ENCODE peak calls at places on chromosomes 2 and 18, in four cellular contexts. One of them, this sample, is unnamed.

GRCh38 chr2:173400760-173401159 is 46.1 kb downstream of the CDCA7 start:
- DNase-seq in natural killer cell: no peak
- DNase-seq in cardiac fibroblast: peak; percentile 24
- DNase-seq in HFFc6: no peak
- DNase-seq in this sample: no peak

GRCh38 chr18:49166327-49166726 is 215.6 kb upstream of the SMAD7 start:
- DNase-seq in cardiac fibroblast: no peak
- DNase-seq in HFFc6: no peak
- DNase-seq in natural killer cell: no peak
- DNase-seq in this sample: no peak

GRCh38 chr2:58899692-58900091 is 658.6 kb upstream of the FANCL start:
- DNase-seq in natural killer cell: no peak
- DNase-seq in cardiac fibroblast: no peak
- DNase-seq in HFFc6: peak; percentile 65
- DNase-seq in this sample: no peak

GRCh38 chr2:233832414-233832813 is 21.9 kb downstream of the HJURP start:
- DNase-seq in cardiac fibroblast: peak; percentile 57
- DNase-seq in natural killer cell: no peak
- DNase-seq in HFFc6: no peak
- DNase-seq in this sample: no peak

GRCh38 chr2:217338306-217338916 is 478.5 kb upstream of the TNP1 start:
- DNase-seq in HFFc6: peak; percentile 79
- DNase-seq in natural killer cell: no peak
- DNase-seq in cardiac fibroblast: peak; percentile 74
- DNase-seq in this sample: no peak

GRCh38 chr2:239601880-239602279 is 201.1 kb upstream of the HDAC4 start:
- DNase-seq in natural killer cell: no peak
- DNase-seq in HFFc6: no peak
- DNase-seq in cardiac fibroblast: no peak
- DNase-seq in this sample: peak; percentile 34

GRCh38 chr2:88167740-88168139 is 2.4 kb upstream of the THNSL2 start:
- DNase-seq in cardiac fibroblast: no peak
- DNase-seq in natural killer cell: no peak
- DNase-seq in HFFc6: no peak
- DNase-seq in this sample: no peak

GRCh38 chr2:74675090-74675489 is 21.0 kb downstream of the SEMA4F start:
- DNase-seq in HFFc6: no peak
- DNase-seq in cardiac fibroblast: no peak
- DNase-seq in natural killer cell: no peak
- DNase-seq in this sample: no peak

GRCh38 chr2:177525351-177525750 is 132.8 kb downstream of the AGPS start:
- DNase-seq in HFFc6: no peak
- DNase-seq in natural killer cell: no peak
- DNase-seq in cardiac fibroblast: no peak
- DNase-seq in this sample: no peak

GRCh38 chr18:34867520-34867919 is 157.4 kb downstream of the DTNA start:
- DNase-seq in HFFc6: no peak
- DNase-seq in cardiac fibroblast: peak; percentile 38
- DNase-seq in natural killer cell: no peak
- DNase-seq in this sample: no peak

GRCh38 chr18:12287684-12288405 is 20.2 kb upstream of the TUBB6 start:
- DNase-seq in natural killer cell: no peak
- DNase-seq in HFFc6: peak; percentile 96
- DNase-seq in cardiac fibroblast: peak; percentile 93
- DNase-seq in this sample: no peak

GRCh38 chr2:168559187-168559586 is 103.1 kb downstream of the CERS6 start:
- DNase-seq in cardiac fibroblast: peak; percentile 55
- DNase-seq in natural killer cell: no peak
- DNase-seq in HFFc6: no peak
- DNase-seq in this sample: no peak

GRCh38 chr2:46119453-46119852 is 177.8 kb upstream of the EPAS1 start:
- DNase-seq in natural killer cell: no peak
- DNase-seq in cardiac fibroblast: peak; percentile 91
- DNase-seq in HFFc6: peak; percentile 51
- DNase-seq in this sample: no peak

GRCh38 chr2:230664128-230664527 is 48.5 kb upstream of the CAB39 start:
- DNase-seq in natural killer cell: no peak
- DNase-seq in HFFc6: no peak
- DNase-seq in cardiac fibroblast: no peak
- DNase-seq in this sample: no peak

GRCh38 chr18:2471523-2471922 is 99.8 kb downstream of the METTL4 start:
- DNase-seq in cardiac fibroblast: no peak
- DNase-seq in natural killer cell: no peak
- DNase-seq in HFFc6: no peak
- DNase-seq in this sample: no peak

GRCh38 chr2:203599509-203599908 is 64.4 kb upstream of the RAPH1 start:
- DNase-seq in natural killer cell: no peak
- DNase-seq in cardiac fibroblast: no peak
- DNase-seq in HFFc6: no peak
- DNase-seq in this sample: no peak

GRCh38 chr2:137000790-137001189 is 235.4 kb downstream of the THSD7B start:
- DNase-seq in HFFc6: no peak
- DNase-seq in natural killer cell: no peak
- DNase-seq in cardiac fibroblast: no peak
- DNase-seq in this sample: no peak

GRCh38 chr2:71880846-71881610 is 266.6 kb downstream of the CYP26B1 start:
- DNase-seq in cardiac fibroblast: peak; percentile 78
- DNase-seq in HFFc6: peak; percentile 62
- DNase-seq in natural killer cell: peak; percentile 1
- DNase-seq in this sample: no peak

GRCh38 chr2:239690651-239691631 is 290.1 kb upstream of the HDAC4 start:
- DNase-seq in cardiac fibroblast: no peak
- DNase-seq in HFFc6: no peak
- DNase-seq in natural killer cell: no peak
- DNase-seq in this sample: no peak

GRCh38 chr2:75808039-75808438 is 97.3 kb upstream of the GCFC2 start:
- DNase-seq in natural killer cell: no peak
- DNase-seq in cardiac fibroblast: no peak
- DNase-seq in HFFc6: no peak
- DNase-seq in this sample: no peak

GRCh38 chr2:173090973-173091660 is 15.5 kb downstream of the MAP3K20 start:
- DNase-seq in natural killer cell: no peak
- DNase-seq in cardiac fibroblast: peak; percentile 34
- DNase-seq in HFFc6: no peak
- DNase-seq in this sample: no peak

GRCh38 chr2:137173514-137173913 is 408.2 kb downstream of the THSD7B start:
- DNase-seq in HFFc6: peak; percentile 71
- DNase-seq in natural killer cell: no peak
- DNase-seq in cardiac fibroblast: peak; percentile 73
- DNase-seq in this sample: no peak

GRCh38 chr2:36360063-36360462 is 4.5 kb downstream of the CRIM1 start:
- DNase-seq in HFFc6: no peak
- DNase-seq in cardiac fibroblast: peak; percentile 28
- DNase-seq in natural killer cell: no peak
- DNase-seq in this sample: no peak

GRCh38 chr2:238890131-238890530 is 42.2 kb downstream of the TWIST2 start:
- DNase-seq in HFFc6: no peak
- DNase-seq in cardiac fibroblast: no peak
- DNase-seq in natural killer cell: no peak
- DNase-seq in this sample: no peak

GRCh38 chr2:217158906-217159305 is 299.0 kb upstream of the TNP1 start:
- DNase-seq in natural killer cell: no peak
- DNase-seq in HFFc6: no peak
- DNase-seq in cardiac fibroblast: no peak
- DNase-seq in this sample: no peak

GRCh38 chr2:27029051-27029450 is 3.7 kb upstream of the TMEM214 start:
- DNase-seq in cardiac fibroblast: peak; percentile 31
- DNase-seq in natural killer cell: no peak
- DNase-seq in HFFc6: no peak
- DNase-seq in this sample: no peak

GRCh38 chr18:59950215-59950944 is 50.6 kb downstream of the PMAIP1 start:
- DNase-seq in HFFc6: no peak
- DNase-seq in natural killer cell: no peak
- DNase-seq in cardiac fibroblast: peak; percentile 85
- DNase-seq in this sample: no peak

GRCh38 chr2:64942693-64943092 is 46.5 kb upstream of the SLC1A4 start:
- DNase-seq in cardiac fibroblast: no peak
- DNase-seq in natural killer cell: no peak
- DNase-seq in HFFc6: no peak
- DNase-seq in this sample: no peak
- TF ChIP-seq CTCF in cardiac fibroblast: no peak
- TF ChIP-seq CTCF in natural killer cell: no peak
- TF ChIP-seq CTCF in HFFc6: no peak
- TF ChIP-seq CTCF in this sample: no peak

GRCh38 chr18:52343138-52343537 is 3.1 kb downstream of the DCC start:
- DNase-seq in cardiac fibroblast: no peak
- DNase-seq in HFFc6: no peak
- DNase-seq in natural killer cell: no peak
- DNase-seq in this sample: no peak
- TF ChIP-seq CTCF in cardiac fibroblast: no peak
- TF ChIP-seq CTCF in HFFc6: no peak
- TF ChIP-seq CTCF in natural killer cell: no peak
- TF ChIP-seq CTCF in this sample: no peak

DNA sequence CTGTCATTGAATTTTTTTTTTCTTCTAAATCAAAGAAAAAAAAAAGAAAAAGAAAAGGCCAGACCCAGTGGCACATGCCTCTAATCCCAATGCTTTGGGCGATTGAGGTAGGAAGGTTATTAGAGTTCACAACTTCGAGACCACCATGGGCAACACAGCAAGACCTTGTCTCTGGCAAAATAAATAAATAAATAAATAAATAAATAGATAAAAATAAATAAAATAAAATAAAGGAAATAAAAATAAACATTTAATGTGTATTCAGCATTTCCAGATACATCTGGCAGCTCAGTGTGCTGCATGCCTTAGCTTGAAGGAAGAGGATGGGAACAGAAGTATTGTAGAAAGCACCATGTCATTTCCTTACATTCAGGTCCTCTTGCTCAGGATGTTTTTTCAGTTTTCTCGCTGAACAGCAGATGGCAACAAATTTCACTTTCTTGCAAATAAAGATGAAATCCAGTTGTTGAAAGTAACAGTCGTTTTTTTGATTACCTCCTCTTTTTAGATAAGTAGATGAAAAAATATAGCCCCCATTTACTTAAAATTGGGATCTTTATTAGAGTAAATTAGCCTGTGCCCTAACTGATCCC is 25.7 kb upstream of the FAM178B start:
- DNase-seq in HFFc6: peak; percentile 74
- DNase-seq in natural killer cell: no peak
- DNase-seq in cardiac fibroblast: peak; percentile 82
- DNase-seq in this sample: no peak
- TF ChIP-seq CTCF in HFFc6: peak; percentile 69
- TF ChIP-seq CTCF in natural killer cell: peak; percentile 20
- TF ChIP-seq CTCF in cardiac fibroblast: peak; percentile 29
- TF ChIP-seq CTCF in this sample: peak; percentile 37

DNA sequence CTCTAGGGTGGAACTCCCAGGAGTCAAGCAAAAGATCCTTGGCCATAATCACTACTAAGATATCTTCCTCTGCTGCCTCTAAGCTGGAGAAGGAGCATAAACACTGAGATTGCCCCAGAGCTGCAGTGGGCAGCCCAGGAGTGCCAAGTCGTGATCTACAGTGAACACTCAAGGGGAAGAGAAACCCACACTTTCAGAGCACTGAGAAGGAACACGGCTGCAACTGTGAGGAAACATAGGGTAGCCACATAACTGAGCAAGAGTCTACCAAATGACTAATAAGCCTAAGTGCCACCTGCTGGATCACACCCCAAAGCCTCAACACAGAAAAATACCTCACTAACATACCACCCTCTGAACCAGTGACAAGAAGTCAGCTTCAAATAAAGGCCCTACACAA is 79.6 kb upstream of the RAB12 start:
- DNase-seq in HFFc6: no peak
- DNase-seq in natural killer cell: no peak
- DNase-seq in cardiac fibroblast: no peak
- DNase-seq in this sample: no peak
- TF ChIP-seq CTCF in HFFc6: no peak
- TF ChIP-seq CTCF in natural killer cell: no peak
- TF ChIP-seq CTCF in cardiac fibroblast: no peak
- TF ChIP-seq CTCF in this sample: no peak

DNA sequence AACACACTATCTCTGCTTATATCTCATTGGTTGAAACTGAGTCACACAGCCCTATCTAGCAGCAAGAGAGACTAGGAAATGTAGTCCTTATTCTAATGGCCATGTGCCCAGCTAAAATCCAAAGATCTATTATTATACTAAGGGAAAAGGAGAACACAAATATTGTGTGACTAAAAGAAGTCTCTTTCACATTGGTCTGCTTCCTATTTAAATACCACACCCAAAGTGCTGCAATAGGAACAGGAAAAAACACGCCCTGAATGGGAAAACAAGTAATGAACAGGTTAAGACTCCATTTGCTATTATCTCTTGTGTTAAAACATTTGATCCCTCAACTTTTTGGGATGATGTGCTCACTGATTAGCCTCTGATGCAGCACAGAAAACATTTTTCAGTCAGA is 86.8 kb upstream of the BARD1 start:
- DNase-seq in natural killer cell: no peak
- DNase-seq in cardiac fibroblast: no peak
- DNase-seq in HFFc6: no peak
- DNase-seq in this sample: no peak
- TF ChIP-seq CTCF in natural killer cell: no peak
- TF ChIP-seq CTCF in cardiac fibroblast: no peak
- TF ChIP-seq CTCF in HFFc6: no peak
- TF ChIP-seq CTCF in this sample: no peak

DNA sequence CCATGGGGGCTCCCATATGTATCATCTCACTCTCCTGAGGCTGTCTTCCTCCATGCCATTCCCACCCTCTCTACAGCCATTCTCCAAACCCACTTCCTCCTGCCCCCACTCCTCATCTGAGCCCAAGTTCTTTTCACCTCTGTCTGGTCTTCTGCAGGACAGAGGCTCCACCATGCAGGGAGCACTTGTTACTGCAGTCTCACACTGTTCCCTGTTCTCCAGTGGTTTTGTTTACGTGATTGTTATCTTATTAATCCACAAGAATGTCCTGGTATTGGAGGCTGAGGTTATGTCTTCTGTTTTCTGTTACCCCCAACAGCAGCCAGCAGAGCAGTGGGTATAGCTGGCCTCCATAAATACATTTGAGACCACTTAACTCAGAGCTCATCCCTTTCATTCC is 51.4 kb downstream of the PAX8 start:
- DNase-seq in HFFc6: no peak
- DNase-seq in cardiac fibroblast: no peak
- DNase-seq in natural killer cell: no peak
- DNase-seq in this sample: no peak
- TF ChIP-seq CTCF in HFFc6: no peak
- TF ChIP-seq CTCF in cardiac fibroblast: no peak
- TF ChIP-seq CTCF in natural killer cell: no peak
- TF ChIP-seq CTCF in this sample: no peak